ENCODE peak calls at places on chromosomes 7 and 10, in seven cellular contexts. N, C, H, I, U, F and K are unnamed samples.

GRCh38 chr10:90314718-90315117 is 543.1 kb downstream of the HTR7 start:
- DNase-seq in N (no peak), C (no peak), H (no peak), I (no peak), U (no peak), F (no peak), K (no peak)

GRCh38 chr7:42055171-42055570 is 181.8 kb downstream of the GLI3 start:
- DNase-seq in N (no peak), C (no peak), H (no peak), I (no peak), U (no peak), F (no peak), K (no peak)

GRCh38 chr7:103937680-103938079 is 51.8 kb downstream of the RELN start:
- DNase-seq in N (no peak), C (no peak), H (no peak), I (no peak), U (no peak), F (no peak), K (no peak)

GRCh38 chr7:85101347-85101746 is 85.5 kb downstream of the SEMA3D start:
- DNase-seq in N (no peak), C (no peak), H (no peak), I (no peak), U (no peak), F (no peak), K (no peak)

GRCh38 chr7:108109216-108109908 is 20.8 kb downstream of the LAMB4 start:
- DNase-seq in N (no peak), C (peak; percentile 43), H (no peak), I (peak; percentile 15), U (peak; percentile 13), F (peak; percentile 27), K (peak; percentile 22)

GRCh38 chr10:24303522-24304310 is 94.8 kb downstream of the KIAA1217 start:
- DNase-seq in N (no peak), C (no peak), H (no peak), I (no peak), U (peak; percentile 23), F (no peak), K (no peak)

GRCh38 chr10:88254091-88254490 is 329.0 kb downstream of the RNLS start:
- DNase-seq in N (no peak), C (no peak), H (no peak), I (no peak), U (peak; percentile 86), F (no peak), K (peak; percentile 33)

GRCh38 chr7:118918556-118918955 is 694.1 kb downstream of the ANKRD7 start:
- DNase-seq in N (no peak), C (no peak), H (no peak), I (peak; percentile 11), U (peak; percentile 14), F (peak; percentile 28), K (peak; percentile 22)

GRCh38 chr10:44216073-44216472 is 168.8 kb downstream of the CXCL12 start:
- DNase-seq in N (no peak), C (no peak), H (no peak), I (no peak), U (no peak), F (no peak), K (no peak)

GRCh38 chr10:113228570-113228969 is 278.5 kb downstream of the TCF7L2 start:
- DNase-seq in N (no peak), C (no peak), H (no peak), I (no peak), U (peak; percentile 85), F (no peak), K (no peak)

GRCh38 chr7:139725843-139726484 is 51.8 kb downstream of the HIPK2 start:
- DNase-seq in N (no peak), C (no peak), H (no peak), I (no peak), U (no peak), F (no peak), K (no peak)

GRCh38 chr7:12716722-12717121 is 29.3 kb downstream of the ARL4A start:
- DNase-seq in N (no peak), C (peak; percentile 4), H (no peak), I (no peak), U (no peak), F (no peak), K (no peak)

GRCh38 chr7:130521552-130521951 is 29.7 kb downstream of the MEST start:
- DNase-seq in N (no peak), C (no peak), H (no peak), I (no peak), U (no peak), F (no peak), K (no peak)

GRCh38 chr7:74457007-74457406 is 3.3 kb downstream of the GTF2IRD1 start:
- DNase-seq in N (no peak), C (no peak), H (no peak), I (no peak), U (no peak), F (no peak), K (peak; percentile 1)

GRCh38 chr7:17769918-17770317 is 170.4 kb downstream of the SNX13 start:
- DNase-seq in N (peak; percentile 59), C (peak; percentile 78), H (peak; percentile 66), I (peak; percentile 66), U (peak; percentile 78), F (peak; percentile 87), K (peak; percentile 81)

GRCh38 chr10:64103750-64104149 is 582.5 kb downstream of the REEP3 start:
- DNase-seq in N (no peak), C (no peak), H (no peak), I (no peak), U (no peak), F (no peak), K (no peak)

GRCh38 chr10:63940277-63940972 is 419.2 kb downstream of the REEP3 start:
- DNase-seq in N (no peak), C (no peak), H (no peak), I (no peak), U (no peak), F (peak; percentile 3), K (no peak)

GRCh38 chr10:86613096-86613495 is 41.3 kb upstream of the OPN4 start:
- DNase-seq in N (peak; percentile 16), C (no peak), H (no peak), I (no peak), U (peak; percentile 16), F (no peak), K (no peak)

GRCh38 chr10:95445223-95445836 is 115.8 kb downstream of the SORBS1 start:
- DNase-seq in N (no peak), C (no peak), H (no peak), I (no peak), U (peak; percentile 87), F (no peak), K (peak; percentile 37)

GRCh38 chr7:18708204-18708603 is 212.7 kb downstream of the HDAC9 start:
- DNase-seq in N (no peak), C (no peak), H (no peak), I (no peak), U (no peak), F (no peak), K (no peak)

GRCh38 chr7:100154651-100155491 is 3.7 kb downstream of the TRAPPC14 start:
- DNase-seq in N (no peak), C (no peak), H (no peak), I (no peak), U (no peak), F (no peak), K (peak; percentile 48)

DNA sequence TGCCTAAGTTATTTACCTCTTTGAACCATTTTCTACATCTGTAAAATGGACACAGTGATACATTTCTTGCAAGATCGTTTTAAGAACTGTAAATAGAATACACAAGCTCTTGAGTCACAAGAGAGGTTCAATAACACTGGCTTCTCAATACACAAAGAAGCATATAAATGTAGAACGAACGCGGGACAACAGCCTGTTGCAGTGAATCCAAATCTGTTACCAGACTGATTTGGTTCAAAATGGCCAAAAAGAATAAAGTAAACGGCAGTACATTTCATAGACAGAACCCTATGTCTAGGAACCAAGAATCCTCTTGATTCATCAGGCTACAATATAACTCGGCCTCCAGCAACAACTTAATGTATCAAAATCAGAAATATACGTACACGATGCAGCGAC is 701 bp downstream of the MTPAP start:
- DNase-seq in N (no peak), C (no peak), H (no peak), I (peak; percentile 26), U (peak; percentile 33), F (no peak), K (no peak)
- H3K4me1 ChIP-seq in N (no peaks in the 10 kb centered on the region), C (peaks cover 7% of the 10 kb centered on the region), H (no peaks in the 10 kb centered on the region), I (peaks cover 30% of the 10 kb centered on the region), U (peaks cover 23% of the 10 kb centered on the region), F (peaks cover 10% of the 10 kb centered on the region), K (peaks cover 12% of the 10 kb centered on the region)

DNA sequence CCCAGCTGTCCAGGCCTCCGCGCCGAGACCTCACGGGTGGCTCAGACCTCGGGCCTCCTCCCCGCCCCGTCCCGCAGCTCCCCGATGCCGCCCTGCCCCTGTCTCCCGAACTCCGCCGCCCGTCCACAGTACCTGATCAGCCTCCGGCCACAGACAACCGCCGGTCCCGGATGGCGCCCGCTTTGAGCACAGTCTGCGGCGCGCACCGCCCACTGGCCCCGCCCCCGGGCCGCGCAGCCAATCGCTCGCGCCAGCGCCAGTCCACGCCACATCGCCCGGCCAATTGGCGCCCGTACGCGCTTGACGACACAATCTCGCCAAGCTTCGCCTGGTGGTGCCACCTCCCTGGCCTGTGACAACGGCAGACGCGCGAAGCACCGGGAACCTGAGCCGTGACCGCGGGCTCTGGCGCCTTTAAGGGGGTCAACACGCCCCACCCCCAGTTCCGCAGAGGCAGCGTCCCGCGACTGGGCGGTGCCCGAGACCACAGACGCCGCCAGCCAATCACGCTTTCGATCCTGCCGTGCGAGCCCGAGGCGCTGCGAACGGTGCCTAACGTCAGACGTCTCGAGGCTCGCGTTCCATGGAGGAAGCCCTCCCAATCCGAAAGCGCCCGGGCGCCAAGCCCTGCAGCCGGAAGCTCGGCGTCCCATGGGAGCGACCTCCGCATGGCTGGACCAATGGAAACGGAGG is at the start of gene IDI1:
- DNase-seq in N (peak; percentile 94), C (peak; percentile 99), H (peak; percentile 99), I (peak; percentile 99), U (peak; percentile 100), F (peak; percentile 99), K (peak; percentile 99)
- H3K4me2 ChIP-seq in N (peak within 1 kb of the TSS; percentile 97), C (peak within 1 kb of the TSS; percentile 85), H (peak within 1 kb of the TSS; percentile 51), I (peak within 1 kb of the TSS; percentile 65), U (peak within 1 kb of the TSS; percentile 94), F (peak within 1 kb of the TSS; percentile 83), K (peak within 1 kb of the TSS; percentile 85)

DNA sequence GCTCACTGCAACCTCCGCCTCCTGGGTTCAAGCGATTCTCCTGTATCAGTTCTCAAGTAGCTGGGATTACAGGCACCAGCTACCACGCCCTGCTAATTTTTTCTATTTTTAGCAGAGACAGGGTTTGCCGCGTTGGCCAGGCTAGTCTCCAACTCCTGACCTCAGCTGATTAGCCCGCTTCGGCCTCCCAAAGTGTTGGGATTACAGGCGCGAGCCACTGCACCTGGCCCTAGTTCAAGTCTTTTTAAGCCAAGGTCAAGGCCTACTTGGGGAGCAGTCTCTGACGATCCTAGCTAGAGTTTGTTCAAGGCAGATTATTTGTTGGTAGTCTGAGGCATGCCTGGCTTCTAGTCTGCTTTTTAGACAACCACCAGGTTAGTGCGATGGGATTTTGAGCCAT is 709.5 kb upstream of the COBL start:
- DNase-seq in N (no peak), C (no peak), H (no peak), I (no peak), U (no peak), F (no peak), K (no peak)
- H3K4me1 ChIP-seq in N (no peaks in the 10 kb centered on the region), C (peaks cover 12% of the 10 kb centered on the region), H (no peaks in the 10 kb centered on the region), I (no peaks in the 10 kb centered on the region), U (no peaks in the 10 kb centered on the region), F (no peaks in the 10 kb centered on the region), K (no peaks in the 10 kb centered on the region)

DNA sequence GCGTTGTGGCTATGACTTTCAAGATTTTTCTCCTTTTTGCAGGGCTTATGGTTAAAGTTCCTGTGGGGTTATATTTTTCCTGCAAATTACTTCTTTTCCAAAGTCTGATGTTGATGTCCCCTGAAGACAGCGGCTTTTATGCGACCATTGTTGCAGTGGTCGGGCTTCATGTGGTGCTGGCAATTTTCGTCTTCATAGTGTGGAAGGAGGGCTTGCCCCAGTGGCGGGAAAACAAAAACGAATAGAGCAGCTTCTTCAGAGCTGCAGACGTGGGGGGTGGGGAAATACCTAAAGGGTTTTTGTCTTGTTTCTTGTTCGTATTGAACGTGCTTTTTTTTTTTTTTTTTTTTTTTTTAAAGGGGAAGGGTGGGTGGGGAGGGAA is 53.8 kb downstream of the MCMBP start:
- DNase-seq in N (no peak), C (peak; percentile 82), H (peak; percentile 47), I (no peak), U (no peak), F (peak; percentile 80), K (peak; percentile 38)
- H3K4me2 ChIP-seq in N (peak overlapping the region; percentile 65), C (peak overlapping the region; percentile 86), H (peak overlapping the region; percentile 64), I (no peak overlapping the region), U (peak overlapping the region; percentile 81), F (peak overlapping the region; percentile 58), K (peak overlapping the region; percentile 83)